ENCODE peak calls at places on chromosomes 16 and 17, in eight cellular contexts. B, V, R, J, X, I, A and T are unnamed samples.
A peak's percentile ranks its signal among the peaks of the same experiment; 100 is the strongest.

GRCh38 chr17:77354721-77355455 is 214.1 kb downstream of the SEC14L1 start:
- DNase-seq in B (no peak), V (peak; percentile 88), R (peak; percentile 95), J (peak; percentile 27), X (peak; percentile 98), I (peak; percentile 94), A (no peak), T (no peak)

GRCh38 chr16:25135239-25135878 is 23.8 kb downstream of the LCMT1 start:
- DNase-seq in B (no peak), V (no peak), R (no peak), J (no peak), X (peak; percentile 83), I (no peak), A (no peak), T (no peak)

GRCh38 chr16:79381552-79382042 is 218.9 kb downstream of the MAF start:
- DNase-seq in B (no peak), V (no peak), R (no peak), J (no peak), X (no peak), I (no peak), A (no peak), T (no peak)

GRCh38 chr16:85391769-85392583 is 221.1 kb upstream of the GSE1 start:
- DNase-seq in B (no peak), V (peak; percentile 69), R (peak; percentile 62), J (peak; percentile 12), X (peak; percentile 17), I (no peak), A (no peak), T (no peak)

GRCh38 chr16:71515026-71515425 is 11.2 kb upstream of the CHST4 start:
- DNase-seq in B (no peak), V (no peak), R (no peak), J (no peak), X (no peak), I (no peak), A (no peak), T (no peak)

GRCh38 chr16:86421995-86422394 is 88.3 kb upstream of the FOXF1 start:
- DNase-seq in B (no peak), V (no peak), R (no peak), J (no peak), X (no peak), I (no peak), A (no peak), T (no peak)

GRCh38 chr16:58563235-58563634 is 47.9 kb downstream of the SETD6 start:
- DNase-seq in B (no peak), V (no peak), R (no peak), J (no peak), X (peak; percentile 59), I (no peak), A (peak; percentile 19), T (no peak)

GRCh38 chr16:1610841-1611653 is 825 bp downstream of the IFT140 start:
- DNase-seq in B (no peak), V (no peak), R (no peak), J (no peak), X (no peak), I (no peak), A (no peak), T (peak; percentile 61)

GRCh38 chr16:22123146-22123545 is 30.8 kb downstream of the VWA3A start:
- DNase-seq in B (no peak), V (no peak), R (no peak), J (no peak), X (no peak), I (no peak), A (no peak), T (no peak)

DNA sequence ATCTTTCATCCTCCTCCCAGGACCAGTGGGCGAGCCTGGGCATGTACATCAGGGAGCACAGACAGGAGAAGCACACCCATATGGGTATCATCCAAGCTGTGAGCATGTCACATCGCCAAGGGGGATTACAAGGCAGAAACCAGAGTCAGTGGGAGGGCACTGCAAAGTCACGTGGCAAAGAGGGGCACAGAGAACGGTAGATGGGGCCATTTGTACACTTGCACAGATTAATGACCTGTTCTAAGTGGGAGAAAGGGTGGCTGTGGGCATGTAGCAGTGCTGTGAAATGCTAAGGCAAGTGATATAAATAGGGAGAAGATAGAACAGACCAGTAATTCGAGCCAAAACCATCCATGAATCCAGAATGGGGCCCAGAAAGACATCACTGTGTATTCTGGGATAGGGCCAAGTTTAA is 265.0 kb downstream of the CPPED1 start:
- DNase-seq in B (no peak), V (no peak), R (no peak), J (no peak), X (no peak), I (no peak), A (no peak), T (no peak)
- TF ChIP-seq POLR2A in B (no peak), V (no peak), R (no peak), J (no peak), X (no peak), I (no peak), A (no peak), T (no peak)

GRCh38 chr17:45946841-45947256 is 52.2 kb upstream of the STH start:
- DNase-seq in B (no peak), V (no peak), R (no peak), J (no peak), X (no peak), I (no peak), A (no peak), T (no peak)

GRCh38 chr17:45950888-45951287 is 48.2 kb upstream of the STH start:
- DNase-seq in B (no peak), V (no peak), R (no peak), J (no peak), X (no peak), I (no peak), A (no peak), T (no peak)

GRCh38 chr17:45948498-45948880 is 50.6 kb upstream of the STH start:
- DNase-seq in B (no peak), V (no peak), R (no peak), J (no peak), X (no peak), I (no peak), A (no peak), T (peak; percentile 2)

GRCh38 chr17:45949755-45950320 is 49.2 kb upstream of the STH start:
- DNase-seq in B (no peak), V (no peak), R (peak; percentile 55), J (no peak), X (no peak), I (no peak), A (no peak), T (no peak)

DNA sequence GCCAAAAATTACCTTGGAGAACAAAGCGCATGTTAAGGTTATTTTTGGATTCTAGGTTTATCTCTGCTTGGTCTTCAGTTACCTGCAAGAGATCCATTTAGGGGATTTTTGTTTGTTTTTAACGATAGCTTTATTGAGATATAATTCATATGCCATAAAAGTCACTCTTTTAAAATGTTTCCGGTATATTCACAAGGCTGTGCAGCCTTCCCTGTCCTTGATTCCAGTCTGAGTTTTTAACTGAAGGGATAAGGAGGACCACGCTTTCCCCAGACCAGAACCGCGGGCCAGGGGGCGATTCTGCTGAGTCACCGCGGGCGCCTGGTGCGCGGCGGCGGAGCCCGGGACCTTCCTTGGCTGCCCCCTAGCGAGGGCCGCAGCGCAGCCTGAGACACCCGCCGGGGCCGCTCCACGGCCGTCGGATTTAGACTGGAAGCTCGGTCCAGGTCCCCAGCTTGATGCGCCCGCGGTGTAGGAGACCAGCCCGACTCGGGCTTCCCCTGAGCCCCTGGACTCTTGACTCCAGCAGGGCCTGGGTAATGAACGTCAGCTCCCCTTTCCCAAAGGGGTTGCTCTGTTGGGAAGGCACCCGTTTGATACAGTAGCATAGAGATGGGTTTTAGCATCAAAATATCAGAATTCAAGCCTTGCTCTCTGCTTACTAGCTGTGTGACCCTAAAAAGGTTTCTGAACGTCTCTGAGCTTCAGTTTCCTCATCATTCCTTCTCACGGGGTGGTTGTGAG is 50.0 kb upstream of the STH start:
- DNase-seq in B (peak; percentile 59), V (peak; percentile 82), R (peak; percentile 86), J (peak; percentile 33), X (peak; percentile 49), I (no peak), A (peak; percentile 66), T (peak; percentile 28)
- H3K4me3 ChIP-seq in B (peak overlapping the region; percentile 5), V (no peak overlapping the region), R (peak overlapping the region; percentile 18), J (peak overlapping the region; percentile 11), X (no peak overlapping the region), I (peak overlapping the region; percentile 49), A (no peak overlapping the region), T (peak overlapping the region; percentile 29)

DNA sequence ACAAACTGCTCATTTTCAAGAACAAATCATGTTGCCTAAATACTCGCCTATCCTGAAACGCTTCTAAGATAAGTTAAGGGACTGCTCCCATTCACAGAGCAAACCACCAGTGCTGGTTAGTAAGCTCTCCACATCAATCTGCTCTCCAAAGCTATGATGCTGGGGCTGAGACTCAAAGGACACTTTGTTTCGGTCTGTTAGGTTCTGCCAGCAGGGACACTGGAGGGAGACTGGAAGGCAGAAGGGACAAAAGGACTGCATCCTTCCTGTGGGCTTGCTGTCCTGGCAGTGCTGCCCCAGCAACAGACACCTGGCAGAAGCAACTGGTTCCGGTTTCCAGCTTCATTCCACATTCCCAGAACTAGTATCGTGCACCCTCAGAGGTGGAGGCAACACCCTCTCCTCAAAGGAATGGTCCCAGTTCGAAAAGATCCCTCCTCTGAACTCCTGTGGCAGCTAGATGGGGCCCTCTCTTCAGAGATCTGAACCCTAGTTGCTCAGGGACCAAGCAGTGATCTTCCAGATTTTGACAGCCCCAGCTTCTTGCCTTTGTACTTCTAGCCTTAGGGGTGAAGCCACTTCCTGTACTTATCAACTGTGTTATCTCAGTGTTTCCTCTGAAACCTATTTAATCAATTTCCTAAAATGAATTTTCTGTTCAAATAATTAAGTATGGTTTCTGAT is 73.4 kb upstream of the GSG1L start:
- DNase-seq in B (no peak), V (peak; percentile 61), R (no peak), J (no peak), X (no peak), I (no peak), A (no peak), T (no peak)
- H3K27ac ChIP-seq in B (no peak overlapping the region), V (peak overlapping the region; percentile 18), R (no peak overlapping the region), J (peak overlapping the region; percentile 4), X (no peak overlapping the region), I (no peak overlapping the region), A (no peak overlapping the region), T (no peak overlapping the region)

GRCh38 chr17:3544365-3544764 is 13.2 kb downstream of the TRPV3 start:
- DNase-seq in B (no peak), V (no peak), R (no peak), J (no peak), X (no peak), I (no peak), A (no peak), T (no peak)

GRCh38 chr17:3543453-3543852 is 14.2 kb downstream of the TRPV3 start:
- DNase-seq in B (no peak), V (no peak), R (no peak), J (no peak), X (no peak), I (no peak), A (no peak), T (no peak)

GRCh38 chr17:3546521-3546920 is 11.1 kb downstream of the TRPV3 start:
- DNase-seq in B (no peak), V (peak; percentile 63), R (no peak), J (no peak), X (no peak), I (no peak), A (no peak), T (no peak)

GRCh38 chr17:3546997-3547396 is 10.6 kb downstream of the TRPV3 start:
- DNase-seq in B (no peak), V (no peak), R (no peak), J (no peak), X (no peak), I (no peak), A (no peak), T (no peak)

DNA sequence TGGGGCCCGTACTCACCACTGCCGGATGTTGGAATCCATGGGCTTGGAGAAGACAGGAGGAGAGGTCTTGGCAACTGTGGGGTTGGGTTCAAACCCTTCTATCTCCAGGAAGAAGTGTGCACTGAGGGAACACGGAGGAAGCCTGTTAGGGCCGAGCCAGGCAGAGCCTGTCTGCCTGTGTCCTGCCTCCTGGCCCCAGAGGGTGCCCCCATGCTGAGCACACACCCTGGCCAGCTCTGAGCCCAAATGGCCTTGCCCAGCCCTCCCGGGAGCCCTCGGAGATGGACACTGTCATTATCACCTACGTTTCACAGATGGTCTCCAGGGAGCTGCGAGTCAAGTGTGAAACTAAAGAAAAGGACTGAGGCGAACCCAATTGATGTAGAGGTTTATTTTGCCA is 12.5 kb downstream of the TRPV3 start:
- DNase-seq in B (no peak), V (no peak), R (no peak), J (no peak), X (no peak), I (no peak), A (no peak), T (no peak)
- TF ChIP-seq POLR2A in B (no peak), V (no peak), R (no peak), J (no peak), X (no peak), I (no peak), A (no peak), T (no peak)